ENCODE peak calls at places on chromosomes 1 and 21, in eight cellular contexts. N is RPMI8226; Q is KBM-7; S is activated CD8-positive, alpha-beta memory T cell treated with anti-CD3 and anti-CD28 coated beads, Interleukin-2, amount 50 U/mL, for 4 hours; R is stomach; V is hypothalamus; B is choroid plexus epithelial cell; J is PC-3. E is an unnamed sample.

GRCh38 chr1:162206749-162207635 is 137.5 kb downstream of the NOS1AP start:
- DNase-seq in N (no peak), Q (no peak), S (no peak), R (peak; percentile 77), V (no peak), B (no peak), J (peak; percentile 83), E (no peak)

GRCh38 chr1:145710291-145711027 is 3.3 kb upstream of the PDZK1 start:
- DNase-seq in N (no peak), Q (no peak), S (no peak), R (no peak), V (no peak), B (no peak), J (no peak), E (no peak)

GRCh38 chr1:221815660-221816059 is 73.8 kb upstream of the DUSP10 start:
- DNase-seq in N (no peak), Q (no peak), S (no peak), R (no peak), V (no peak), B (no peak), J (no peak), E (no peak)

GRCh38 chr1:63108226-63108625 is 214.1 kb upstream of the FOXD3 start:
- DNase-seq in N (no peak), Q (no peak), S (no peak), R (no peak), V (no peak), B (peak; percentile 11), J (no peak), E (no peak)

GRCh38 chr1:17579951-17580939 is 40.7 kb downstream of the ARHGEF10L start:
- DNase-seq in N (no peak), Q (no peak), S (no peak), R (peak; percentile 66), V (no peak), B (no peak), J (no peak), E (no peak)

GRCh38 chr1:6619045-6619444 is 5.5 kb downstream of the PHF13 start:
- DNase-seq in N (no peak), Q (no peak), S (no peak), R (no peak), V (no peak), B (no peak), J (no peak), E (no peak)

GRCh38 chr1:2969011-2969869 is 52.0 kb upstream of the ACTRT2 start:
- DNase-seq in N (no peak), Q (no peak), S (peak; percentile 12), R (no peak), V (no peak), B (no peak), J (no peak), E (no peak)

GRCh38 chr1:211738709-211739301 is 63.4 kb upstream of the NEK2 start:
- DNase-seq in N (peak; percentile 51), Q (peak; percentile 28), S (peak; percentile 30), R (no peak), V (no peak), B (peak; percentile 19), J (peak; percentile 29), E (peak; percentile 28)

GRCh38 chr1:161994153-161994814 is 29.4 kb downstream of the OLFML2B start:
- DNase-seq in N (no peak), Q (no peak), S (no peak), R (no peak), V (peak; percentile 78), B (no peak), J (no peak), E (no peak)

GRCh38 chr1:6427445-6428390 is 3.1 kb downstream of the ESPN start:
- DNase-seq in N (peak; percentile 89), Q (no peak), S (no peak), R (peak; percentile 83), V (no peak), B (no peak), J (peak; percentile 62), E (no peak)

GRCh38 chr1:177088974-177089373 is 75.5 kb downstream of the ASTN1 start:
- DNase-seq in N (no peak), Q (no peak), S (no peak), R (no peak), V (no peak), B (no peak), J (peak; percentile 28), E (no peak)

GRCh38 chr1:173332026-173332425 is 124.9 kb upstream of the TNFSF4 start:
- DNase-seq in N (no peak), Q (no peak), S (no peak), R (no peak), V (no peak), B (peak; percentile 31), J (peak; percentile 83), E (no peak)

GRCh38 chr21:31198575-31198974 is 145.5 kb downstream of the TIAM1 start:
- DNase-seq in N (peak; percentile 56), Q (peak; percentile 72), S (no peak), R (no peak), V (no peak), B (peak; percentile 81), J (peak; percentile 85), E (peak; percentile 16)

GRCh38 chr1:73056826-73057225 is 774.5 kb upstream of the NEGR1 start:
- DNase-seq in N (no peak), Q (no peak), S (no peak), R (no peak), V (no peak), B (no peak), J (no peak), E (no peak)

GRCh38 chr1:15764269-15764764 is 5.7 kb downstream of the FBLIM1 start:
- DNase-seq in N (no peak), Q (no peak), S (no peak), R (peak; percentile 58), V (no peak), B (no peak), J (no peak), E (no peak)

GRCh38 chr1:175543447-175543846 is 199.9 kb downstream of the TNR start:
- DNase-seq in N (no peak), Q (no peak), S (no peak), R (no peak), V (no peak), B (no peak), J (no peak), E (no peak)

GRCh38 chr21:29155118-29155932 is 24.9 kb downstream of the MAP3K7CL start:
- DNase-seq in N (no peak), Q (peak; percentile 72), S (no peak), R (no peak), V (no peak), B (peak; percentile 93), J (peak; percentile 39), E (no peak)

GRCh38 chr1:182786223-182787001 is 3.2 kb upstream of the NPL start:
- DNase-seq in N (peak; percentile 66), Q (peak; percentile 55), S (peak; percentile 33), R (peak; percentile 55), V (peak; percentile 20), B (peak; percentile 89), J (peak; percentile 51), E (peak; percentile 17)

GRCh38 chr1:221040716-221041275 is 161.6 kb downstream of the HLX start:
- DNase-seq in N (no peak), Q (no peak), S (no peak), R (no peak), V (no peak), B (no peak), J (no peak), E (no peak)

GRCh38 chr21:38258803-38259485 is 2.2 kb downstream of the KCNJ15 start:
- DNase-seq in N (no peak), Q (no peak), S (no peak), R (no peak), V (no peak), B (peak; percentile 74), J (peak; percentile 22), E (no peak)

GRCh38 chr1:101653482-101653946 is 343.2 kb downstream of the OLFM3 start:
- DNase-seq in N (no peak), Q (peak; percentile 9), S (no peak), R (no peak), V (no peak), B (peak; percentile 37), J (peak; percentile 62), E (no peak)

GRCh38 chr1:10901894-10902805 is 105.7 kb upstream of the CASZ1 start:
- DNase-seq in N (no peak), Q (peak; percentile 32), S (no peak), R (no peak), V (no peak), B (no peak), J (no peak), E (no peak)

GRCh38 chr1:104987210-104987609 is 1237.5 kb downstream of the AMY1C start:
- DNase-seq in N (no peak), Q (peak; percentile 15), S (no peak), R (no peak), V (no peak), B (no peak), J (no peak), E (no peak)

GRCh38 chr1:158103860-158104522 is 76.7 kb upstream of the CD1D start:
- DNase-seq in N (no peak), Q (no peak), S (no peak), R (no peak), V (no peak), B (no peak), J (no peak), E (no peak)

GRCh38 chr21:45571641-45572040 is 29.4 kb upstream of the SLC19A1 start:
- DNase-seq in N (no peak), Q (no peak), S (no peak), R (no peak), V (no peak), B (no peak), J (no peak), E (no peak)

E was measured in immature natural killer cell.